ENCODE peak calls at places on chromosomes 1 and 21, in four cellular contexts. One of them, this sample, is unnamed.

GRCh38 chr1:200161801-200162200 is 134.3 kb downstream of the NR5A2 start:
- DNase-seq in H1: no peak
- DNase-seq in IMR-90: no peak
- DNase-seq in H9: no peak
- DNase-seq in this sample: peak; percentile 78

GRCh38 chr1:247528812-247529474 is 7.3 kb downstream of the OR2C3 start:
- DNase-seq in H1: no peak
- DNase-seq in IMR-90: no peak
- DNase-seq in H9: no peak
- DNase-seq in this sample: peak; percentile 84

GRCh38 chr1:228873714-228874113 is 138.4 kb downstream of the RHOU start:
- DNase-seq in H1: no peak
- DNase-seq in IMR-90: no peak
- DNase-seq in H9: no peak
- DNase-seq in this sample: no peak

GRCh38 chr1:111737216-111738132 is 1.7 kb downstream of the INKA2 start:
- DNase-seq in H1: no peak
- DNase-seq in IMR-90: no peak
- DNase-seq in H9: no peak
- DNase-seq in this sample: no peak

GRCh38 chr21:36690637-36691538 is 8.0 kb upstream of the SIM2 start:
- DNase-seq in H1: no peak
- DNase-seq in IMR-90: peak; percentile 28
- DNase-seq in H9: no peak
- DNase-seq in this sample: no peak

GRCh38 chr1:153789478-153790148 is 14.4 kb downstream of the SLC27A3 start:
- DNase-seq in H1: no peak
- DNase-seq in IMR-90: no peak
- DNase-seq in H9: peak; percentile 28
- DNase-seq in this sample: no peak

GRCh38 chr1:212920895-212921294 is 29.4 kb upstream of the VASH2 start:
- DNase-seq in H1: peak; percentile 51
- DNase-seq in IMR-90: no peak
- DNase-seq in H9: peak; percentile 51
- DNase-seq in this sample: no peak

GRCh38 chr1:20366766-20367602 is 76.3 kb downstream of the VWA5B1 start:
- DNase-seq in H1: peak; percentile 70
- DNase-seq in IMR-90: peak; percentile 45
- DNase-seq in H9: peak; percentile 86
- DNase-seq in this sample: peak; percentile 18

GRCh38 chr1:47709302-47710074 is 271.6 kb downstream of the FOXD2 start:
- DNase-seq in H1: peak; percentile 78
- DNase-seq in IMR-90: no peak
- DNase-seq in H9: peak; percentile 67
- DNase-seq in this sample: no peak

GRCh38 chr1:23278717-23279116 is 61.4 kb upstream of the HTR1D start:
- DNase-seq in H1: no peak
- DNase-seq in IMR-90: no peak
- DNase-seq in H9: no peak
- DNase-seq in this sample: no peak

GRCh38 chr1:234610582-234611152 is 689 bp upstream of the IRF2BP2 start:
- DNase-seq in H1: peak; percentile 93
- DNase-seq in IMR-90: peak; percentile 95
- DNase-seq in H9: peak; percentile 90
- DNase-seq in this sample: peak; percentile 82

GRCh38 chr1:53369034-53369750 is 41.3 kb upstream of the LRP8 start:
- DNase-seq in H1: peak; percentile 45
- DNase-seq in IMR-90: no peak
- DNase-seq in H9: peak; percentile 20
- DNase-seq in this sample: no peak

GRCh38 chr1:112388436-112388835 is 7.6 kb upstream of the CTTNBP2NL start:
- DNase-seq in H1: no peak
- DNase-seq in IMR-90: peak; percentile 63
- DNase-seq in H9: no peak
- DNase-seq in this sample: peak; percentile 66

GRCh38 chr1:200867018-200867811 is 5.6 kb upstream of the GPR25 start:
- DNase-seq in H1: peak; percentile 44
- DNase-seq in IMR-90: peak; percentile 61
- DNase-seq in H9: no peak
- DNase-seq in this sample: no peak

GRCh38 chr1:112744019-112744578 is 29.0 kb upstream of the PPM1J start:
- DNase-seq in H1: peak; percentile 86
- DNase-seq in IMR-90: peak; percentile 50
- DNase-seq in H9: peak; percentile 77
- DNase-seq in this sample: peak; percentile 35

GRCh38 chr1:237239248-237239647 is 197.3 kb downstream of the RYR2 start:
- DNase-seq in H1: no peak
- DNase-seq in IMR-90: no peak
- DNase-seq in H9: peak; percentile 81
- DNase-seq in this sample: no peak

GRCh38 chr1:24169286-24169685 is 17.8 kb downstream of the IFNLR1 start:
- DNase-seq in H1: no peak
- DNase-seq in IMR-90: no peak
- DNase-seq in H9: no peak
- DNase-seq in this sample: no peak

GRCh38 chr1:192589813-192590212 is 14.2 kb downstream of the RGS1 start:
- DNase-seq in H1: no peak
- DNase-seq in IMR-90: peak; percentile 44
- DNase-seq in H9: no peak
- DNase-seq in this sample: no peak

GRCh38 chr1:168989985-168990384 is 116.5 kb upstream of the ATP1B1 start:
- DNase-seq in H1: no peak
- DNase-seq in IMR-90: no peak
- DNase-seq in H9: no peak
- DNase-seq in this sample: no peak

GRCh38 chr21:39016740-39017315 is 166.4 kb downstream of the PSMG1 start:
- DNase-seq in H1: no peak
- DNase-seq in IMR-90: peak; percentile 40
- DNase-seq in H9: no peak
- DNase-seq in this sample: no peak

GRCh38 chr1:223500560-223501425 is 107.6 kb downstream of the CCDC185 start:
- DNase-seq in H1: no peak
- DNase-seq in IMR-90: peak; percentile 95
- DNase-seq in H9: no peak
- DNase-seq in this sample: no peak

GRCh38 chr1:169890761-169891538 is 2.7 kb downstream of the SCYL3 start:
- DNase-seq in H1: no peak
- DNase-seq in IMR-90: no peak
- DNase-seq in H9: no peak
- DNase-seq in this sample: peak; percentile 59

GRCh38 chr1:27879374-27880082 is 7.2 kb downstream of the THEMIS2 start:
- DNase-seq in H1: no peak
- DNase-seq in IMR-90: no peak
- DNase-seq in H9: no peak
- DNase-seq in this sample: no peak

GRCh38 chr1:196773713-196774112 is 927 bp upstream of the CFHR3 start:
- DNase-seq in H1: no peak
- DNase-seq in IMR-90: no peak
- DNase-seq in H9: no peak
- DNase-seq in this sample: no peak

GRCh38 chr1:41539416-41539800 is 54.9 kb upstream of the EDN2 start:
- DNase-seq in H1: no peak
- DNase-seq in IMR-90: no peak
- DNase-seq in H9: no peak
- DNase-seq in this sample: no peak

GRCh38 chr1:30413606-30414005 is 309.8 kb downstream of the MATN1 start:
- DNase-seq in H1: peak; percentile 33
- DNase-seq in IMR-90: no peak
- DNase-seq in H9: no peak
- DNase-seq in this sample: no peak

GRCh38 chr1:64033667-64034215 is 169.7 kb upstream of the UBE2U start:
- DNase-seq in H1: no peak
- DNase-seq in IMR-90: peak; percentile 96
- DNase-seq in H9: no peak
- DNase-seq in this sample: peak; percentile 75

GRCh38 chr1:118396824-118397530 is 211.9 kb upstream of the SPAG17 start:
- DNase-seq in H1: no peak
- DNase-seq in IMR-90: no peak
- DNase-seq in H9: no peak
- DNase-seq in this sample: no peak

GRCh38 chr1:13732971-13733667 is 33.1 kb downstream of the PRDM2 start:
- DNase-seq in H1: no peak
- DNase-seq in IMR-90: no peak
- DNase-seq in H9: no peak
- DNase-seq in this sample: no peak

GRCh38 chr1:58755468-58755872 is 28.4 kb downstream of the JUN start:
- DNase-seq in H1: no peak
- DNase-seq in IMR-90: peak; percentile 100
- DNase-seq in H9: no peak
- DNase-seq in this sample: no peak

GRCh38 chr1:156693858-156694562 is 11.4 kb downstream of the CRABP2 start:
- DNase-seq in H1: peak; percentile 68
- DNase-seq in IMR-90: no peak
- DNase-seq in H9: peak; percentile 76
- DNase-seq in this sample: no peak

GRCh38 chr1:220966874-220967631 is 87.8 kb downstream of the HLX start:
- DNase-seq in H1: no peak
- DNase-seq in IMR-90: peak; percentile 46
- DNase-seq in H9: no peak
- DNase-seq in this sample: no peak

GRCh38 chr21:20020032-20020431 is 978.2 kb upstream of the NCAM2 start:
- DNase-seq in H1: no peak
- DNase-seq in IMR-90: no peak
- DNase-seq in H9: no peak
- DNase-seq in this sample: no peak

GRCh38 chr1:158251160-158251559 is 3.1 kb upstream of the CD1A start:
- DNase-seq in H1: no peak
- DNase-seq in IMR-90: no peak
- DNase-seq in H9: no peak
- DNase-seq in this sample: no peak

DNA sequence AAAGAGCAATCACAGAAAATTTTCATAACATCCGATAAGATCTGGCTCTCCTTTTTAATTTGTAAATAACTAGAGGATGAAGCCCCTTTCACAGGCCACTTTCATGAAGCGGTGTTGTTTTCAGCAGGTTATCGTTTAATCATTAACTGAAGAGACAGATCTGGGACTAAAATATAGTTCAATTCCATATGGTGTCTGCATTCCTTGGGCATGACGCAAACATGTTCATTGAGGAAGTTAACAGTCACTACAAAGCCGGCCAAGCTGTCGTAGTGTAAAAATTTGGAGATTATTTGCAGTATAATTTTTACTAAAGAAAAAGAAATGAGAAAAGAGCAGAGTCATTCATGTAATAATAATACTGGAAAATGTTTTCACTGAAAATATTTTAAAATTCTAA is 565.2 kb upstream of the ADAMTS5 start:
- DNase-seq in H1: no peak
- DNase-seq in IMR-90: peak; percentile 63
- DNase-seq in H9: no peak
- DNase-seq in this sample: peak; percentile 57
- H2BK5ac ChIP-seq in H1: no peak overlapping the region
- H2BK5ac ChIP-seq in IMR-90: peak overlapping the region; percentile 46
- H2BK5ac ChIP-seq in H9: no peak overlapping the region
- H2BK5ac ChIP-seq in this sample: no peak overlapping the region

DNA sequence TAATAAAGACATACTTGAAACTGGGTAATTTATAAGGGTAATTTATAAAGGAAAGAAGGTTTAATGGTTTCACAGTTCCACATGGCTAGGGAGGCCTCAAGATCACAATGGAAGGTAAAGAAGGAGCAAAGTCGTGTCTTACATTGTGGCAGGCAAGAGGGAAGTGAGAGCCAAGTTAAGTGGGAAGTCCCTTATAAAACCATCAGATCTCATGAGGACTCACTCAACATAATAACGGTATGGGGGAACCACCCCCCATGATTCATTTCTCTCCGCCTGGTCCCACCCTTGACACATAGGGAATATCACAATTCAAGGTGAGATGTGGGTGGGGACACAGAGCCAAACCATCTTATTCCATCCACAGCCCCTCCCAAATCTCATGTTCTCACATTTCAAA is 76.8 kb upstream of the ZNF678 start:
- DNase-seq in H1: no peak
- DNase-seq in IMR-90: no peak
- DNase-seq in H9: no peak
- DNase-seq in this sample: no peak
- H3K4me1 ChIP-seq in H1: no peaks in the 10 kb centered on the region
- H3K4me1 ChIP-seq in IMR-90: no peaks in the 10 kb centered on the region
- H3K4me1 ChIP-seq in H9: no peaks in the 10 kb centered on the region
- H3K4me1 ChIP-seq in this sample: no peaks in the 10 kb centered on the region

DNA sequence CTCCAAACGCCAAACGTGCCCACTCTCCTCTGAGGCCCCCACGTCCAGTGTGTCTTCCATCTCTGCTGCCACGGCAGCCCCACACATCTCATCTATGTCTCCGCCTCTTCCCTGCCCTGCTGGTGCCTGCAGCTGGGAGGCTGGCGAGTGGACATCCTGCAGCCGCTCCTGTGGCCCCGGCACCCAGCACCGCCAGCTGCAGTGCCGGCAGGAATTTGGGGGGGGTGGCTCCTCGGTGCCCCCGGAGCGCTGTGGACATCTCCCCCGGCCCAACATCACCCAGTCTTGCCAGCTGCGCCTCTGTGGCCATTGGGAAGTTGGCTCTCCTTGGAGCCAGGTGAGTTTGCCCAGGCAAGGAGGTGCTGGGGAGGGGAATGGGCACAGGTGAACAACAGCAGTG is 8.6 kb downstream of the ADAMTSL4 start:
- DNase-seq in H1: no peak
- DNase-seq in IMR-90: no peak
- DNase-seq in H9: peak; percentile 25
- DNase-seq in this sample: no peak
- H2BK5ac ChIP-seq in H1: no peak overlapping the region
- H2BK5ac ChIP-seq in IMR-90: no peak overlapping the region
- H2BK5ac ChIP-seq in H9: no peak overlapping the region
- H2BK5ac ChIP-seq in this sample: no peak overlapping the region

DNA sequence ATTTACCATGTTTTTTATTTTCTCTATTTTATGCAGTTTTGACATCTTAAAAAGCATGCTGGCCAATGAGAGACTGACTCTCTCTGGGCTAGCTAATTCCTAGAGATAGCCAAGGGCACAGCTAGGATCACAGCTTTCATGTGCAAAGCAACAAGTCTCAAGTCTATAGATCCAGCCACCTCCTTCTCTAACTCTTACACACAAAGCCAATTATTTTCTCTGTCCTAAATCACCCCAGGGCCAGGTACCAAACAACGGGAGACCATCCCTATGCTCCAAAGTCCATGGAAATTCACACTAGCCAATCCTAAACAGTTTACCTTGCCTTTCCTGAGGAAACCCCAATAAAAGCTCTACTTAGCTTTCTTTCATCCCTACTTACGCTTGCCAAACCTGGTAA is 38.0 kb downstream of the ARHGAP29 start:
- DNase-seq in H1: no peak
- DNase-seq in IMR-90: no peak
- DNase-seq in H9: no peak
- DNase-seq in this sample: no peak
- H3K4me1 ChIP-seq in H1: no peaks in the 10 kb centered on the region
- H3K4me1 ChIP-seq in IMR-90: no peaks in the 10 kb centered on the region
- H3K4me1 ChIP-seq in H9: no peaks in the 10 kb centered on the region
- H3K4me1 ChIP-seq in this sample: no peaks in the 10 kb centered on the region

GRCh38 chr1:209160230-209160629 is 423.3 kb upstream of the CAMK1G start:
- DNase-seq in H1: no peak
- DNase-seq in IMR-90: no peak
- DNase-seq in H9: no peak
- DNase-seq in this sample: no peak
- H2BK5ac ChIP-seq in H1: no peak overlapping the region
- H2BK5ac ChIP-seq in IMR-90: no peak overlapping the region
- H2BK5ac ChIP-seq in H9: no peak overlapping the region
- H2BK5ac ChIP-seq in this sample: no peak overlapping the region